ENCODE peak calls at places on chromosomes 13 and 19, in nine cellular contexts. O, K, L, D, W, P, C, A and U are unnamed samples.

GRCh38 chr13:53694814-53695533 is 666.4 kb downstream of the OLFM4 start:
- DNase-seq in O (no peak), K (no peak), L (no peak), D (no peak), W (no peak), P (no peak), C (no peak), A (no peak), U (no peak)

GRCh38 chr13:69597088-69597487 is 510.5 kb upstream of the ATXN8OS start:
- DNase-seq in O (no peak), K (no peak), L (no peak), D (no peak), W (no peak), P (no peak), C (no peak), A (no peak), U (no peak)

GRCh38 chr13:71864094-71864980 is 2.7 kb downstream of the DACH1 start:
- DNase-seq in O (peak; percentile 47), K (peak; percentile 89), L (peak; percentile 71), D (no peak), W (peak; percentile 81), P (no peak), C (peak; percentile 77), A (no peak), U (peak; percentile 2)

GRCh38 chr13:111941845-111942447 is 125.0 kb upstream of the SOX1 start:
- DNase-seq in O (no peak), K (no peak), L (no peak), D (no peak), W (no peak), P (no peak), C (peak; percentile 26), A (no peak), U (no peak)

GRCh38 chr19:31825134-31826094 is 476.2 kb upstream of the TSHZ3 start:
- DNase-seq in O (no peak), K (no peak), L (no peak), D (no peak), W (no peak), P (no peak), C (no peak), A (no peak), U (no peak)

GRCh38 chr13:46057251-46058015 is 4.9 kb upstream of the ZC3H13 start:
- DNase-seq in O (no peak), K (no peak), L (no peak), D (no peak), W (no peak), P (peak; percentile 18), C (no peak), A (no peak), U (no peak)

GRCh38 chr19:35061583-35062373 is 20.3 kb downstream of the HPN start:
- DNase-seq in O (no peak), K (no peak), L (no peak), D (no peak), W (no peak), P (peak; percentile 34), C (no peak), A (peak; percentile 52), U (no peak)

GRCh38 chr19:51887522-51888498 is at the start of gene ZNF577:
- DNase-seq in O (peak; percentile 82), K (peak; percentile 91), L (peak; percentile 97), D (peak; percentile 86), W (peak; percentile 92), P (peak; percentile 93), C (peak; percentile 92), A (peak; percentile 81), U (peak; percentile 7)

GRCh38 chr19:55552206-55552605 is 6.9 kb upstream of the SBK3 start:
- DNase-seq in O (no peak), K (no peak), L (no peak), D (no peak), W (no peak), P (no peak), C (no peak), A (no peak), U (no peak)

GRCh38 chr19:55549500-55550320 is 4.4 kb upstream of the SBK3 start:
- DNase-seq in O (peak; percentile 32), K (no peak), L (peak; percentile 39), D (peak; percentile 35), W (peak; percentile 19), P (peak; percentile 93), C (no peak), A (peak; percentile 88), U (no peak)

GRCh38 chr19:55553217-55554182 is 8.2 kb upstream of the SBK3 start:
- DNase-seq in O (no peak), K (no peak), L (no peak), D (no peak), W (no peak), P (no peak), C (no peak), A (no peak), U (no peak)

GRCh38 chr19:55552620-55553019 is 7.3 kb upstream of the SBK3 start:
- DNase-seq in O (no peak), K (no peak), L (no peak), D (no peak), W (no peak), P (peak; percentile 89), C (no peak), A (no peak), U (no peak)

DNA sequence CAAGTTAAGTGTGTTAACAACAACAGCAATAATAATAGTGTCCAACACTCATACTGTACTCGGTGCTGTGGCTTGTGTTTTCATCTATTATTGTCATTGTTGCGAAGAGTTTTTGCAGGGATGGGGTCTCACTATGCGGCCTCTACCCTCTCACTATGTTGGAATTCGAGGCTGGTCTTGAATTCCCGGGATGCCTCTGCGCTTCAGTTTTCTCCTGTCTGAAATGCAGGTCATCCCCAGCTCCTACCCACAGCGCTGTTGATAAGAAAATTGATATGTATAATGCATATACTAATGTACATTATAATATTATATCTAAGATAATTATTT is 4.9 kb upstream of the SBK3 start:
- DNase-seq in O (no peak), K (no peak), L (no peak), D (no peak), W (no peak), P (no peak), C (no peak), A (no peak), U (no peak)
- H3K4me3 ChIP-seq in O (no peak overlapping the region), K (no peak overlapping the region), L (no peak overlapping the region), D (peak overlapping the region; percentile 7), W (no peak overlapping the region), P (no peak overlapping the region), C (no peak overlapping the region), A (peak overlapping the region; percentile 52), U (no peak overlapping the region)

DNA sequence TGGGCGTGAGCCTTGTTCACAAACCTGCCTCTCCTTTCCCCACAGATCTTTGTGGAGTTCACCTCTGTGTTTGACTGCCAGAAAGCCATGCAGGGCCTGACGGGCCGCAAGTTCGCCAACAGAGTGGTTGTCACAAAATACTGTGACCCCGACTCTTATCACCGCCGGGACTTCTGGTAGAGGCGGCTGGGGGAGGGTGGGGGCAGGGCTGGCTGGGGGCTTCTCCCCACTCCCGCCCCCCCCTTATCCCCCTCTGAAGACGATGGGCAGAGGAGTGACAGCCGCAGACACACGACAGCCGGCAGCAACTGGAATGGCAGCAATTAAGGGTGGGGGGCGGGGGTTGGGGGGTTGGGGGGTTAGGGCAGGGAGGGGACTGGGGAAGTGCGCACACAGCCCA is 1.1 kb upstream of the EPN1 start:
- DNase-seq in O (no peak), K (no peak), L (no peak), D (no peak), W (no peak), P (no peak), C (no peak), A (no peak), U (no peak)
- TF ChIP-seq POLR2A in O (no peak), K (no peak), L (no peak), D (no peak), W (no peak), P (no peak), C (no peak), A (no peak), U (no peak)

GRCh38 chr19:14385492-14385891 is 4.2 kb downstream of the ADGRE5 start:
- DNase-seq in O (no peak), K (no peak), L (no peak), D (no peak), W (no peak), P (no peak), C (no peak), A (no peak), U (no peak)

GRCh38 chr19:14383898-14384669 is 2.8 kb downstream of the ADGRE5 start:
- DNase-seq in O (no peak), K (peak; percentile 75), L (no peak), D (no peak), W (peak; percentile 60), P (peak; percentile 55), C (no peak), A (peak; percentile 27), U (no peak)

GRCh38 chr19:14378890-14379289 is 2.4 kb upstream of the ADGRE5 start:
- DNase-seq in O (no peak), K (no peak), L (no peak), D (no peak), W (no peak), P (no peak), C (no peak), A (no peak), U (no peak)

GRCh38 chr19:14381689-14382474 is 638 bp downstream of the ADGRE5 start:
- DNase-seq in O (peak; percentile 67), K (peak; percentile 90), L (peak; percentile 64), D (peak; percentile 57), W (peak; percentile 81), P (peak; percentile 20), C (no peak), A (no peak), U (no peak)

GRCh38 chr19:14383556-14383897 is 2.3 kb downstream of the ADGRE5 start:
- DNase-seq in O (no peak), K (no peak), L (peak; percentile 67), D (no peak), W (peak; percentile 43), P (peak; percentile 39), C (no peak), A (no peak), U (no peak)
- H3K4me3 ChIP-seq in O (no peak overlapping the region), K (peak overlapping the region; percentile 75), L (peak overlapping the region; percentile 13), D (peak overlapping the region; percentile 69), W (no peak overlapping the region), P (no peak overlapping the region), C (peak overlapping the region; percentile 58), A (peak overlapping the region; percentile 33), U (peak overlapping the region; percentile 80)

GRCh38 chr19:45251452-45252354 is 632 bp downstream of the MARK4 start:
- DNase-seq in O (peak; percentile 21), K (no peak), L (no peak), D (no peak), W (peak; percentile 12), P (no peak), C (no peak), A (no peak), U (no peak)

GRCh38 chr19:45249261-45250033 is 1.6 kb upstream of the MARK4 start:
- DNase-seq in O (no peak), K (no peak), L (no peak), D (no peak), W (no peak), P (no peak), C (no peak), A (no peak), U (no peak)

GRCh38 chr19:45250216-45250831 is 747 bp upstream of the MARK4 start:
- DNase-seq in O (no peak), K (no peak), L (no peak), D (no peak), W (peak; percentile 16), P (no peak), C (no peak), A (no peak), U (no peak)

GRCh38 chr19:45253396-45254027 is 2.4 kb downstream of the MARK4 start:
- DNase-seq in O (no peak), K (no peak), L (no peak), D (no peak), W (no peak), P (peak; percentile 21), C (no peak), A (no peak), U (no peak)

DNA sequence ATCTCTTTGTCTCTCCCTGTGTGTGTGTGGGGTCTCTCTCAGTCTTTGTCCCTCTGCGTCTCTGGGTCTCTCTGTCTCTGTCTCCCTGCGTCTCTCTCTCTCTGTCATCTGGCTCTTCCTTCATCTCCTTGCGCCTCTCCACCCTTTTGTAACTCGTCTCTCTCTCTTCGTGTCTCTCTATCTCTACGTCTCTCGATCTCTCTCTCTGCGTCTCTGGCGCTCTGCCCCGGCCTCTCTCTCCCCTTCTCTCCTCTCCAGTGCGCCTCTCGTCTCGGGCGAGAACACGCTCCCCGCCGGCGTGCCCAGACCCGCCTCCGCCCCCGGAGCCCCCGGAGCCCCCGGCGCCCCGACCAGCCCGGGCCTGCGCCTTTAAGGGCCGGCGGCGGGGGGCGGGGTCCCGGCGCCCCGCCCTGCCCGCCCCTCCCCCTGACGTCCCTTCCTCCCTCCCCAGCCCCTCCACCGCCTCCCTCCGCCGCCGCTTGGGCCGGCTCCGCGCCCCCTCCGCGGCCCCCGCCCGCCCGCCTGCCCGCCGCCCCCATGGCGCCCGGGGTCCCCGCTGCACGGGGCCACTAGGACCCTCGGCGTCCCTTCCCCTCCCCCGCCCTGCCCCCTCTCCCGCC is at the start of gene MARK4:
- DNase-seq in O (peak; percentile 59), K (peak; percentile 63), L (peak; percentile 62), D (peak; percentile 51), W (peak; percentile 49), P (peak; percentile 34), C (no peak), A (peak; percentile 11), U (no peak)
- TF ChIP-seq POLR2A in O (peak; percentile 36), K (no peak), L (no peak), D (no peak), W (no peak), P (no peak), C (no peak), A (peak; percentile 48), U (no peak)